ENCODE peak calls at places on chromosomes 4 and X, in five cellular contexts. One of them, this sample, is unnamed.

GRCh38 chr4:154329939-154330338 is 161.7 kb downstream of the DCHS2 start:
- DNase-seq in EL: no peak
- DNase-seq in stomach: no peak
- DNase-seq in stimulated activated CD4-positive, alpha-beta T cell treated with anti-CD3 and anti-CD28 coated beads, Interleukin-12 subunit alpha, Interleukin-12 subunit beta, amount 100 ng/mL, for 4 hours: no peak
- DNase-seq in left colon: no peak
- DNase-seq in this sample: no peak

GRCh38 chr4:101655005-101655404 is 135.5 kb upstream of the BANK1 start:
- DNase-seq in stimulated activated CD4-positive, alpha-beta T cell treated with anti-CD3 and anti-CD28 coated beads, Interleukin-12 subunit alpha, Interleukin-12 subunit beta, amount 100 ng/mL, for 4 hours: no peak
- DNase-seq in EL: no peak
- DNase-seq in stomach: no peak
- DNase-seq in left colon: no peak
- DNase-seq in this sample: no peak

GRCh38 chr4:5783486-5783885 is 72.5 kb downstream of the EVC start:
- DNase-seq in stomach: no peak
- DNase-seq in EL: no peak
- DNase-seq in stimulated activated CD4-positive, alpha-beta T cell treated with anti-CD3 and anti-CD28 coated beads, Interleukin-12 subunit alpha, Interleukin-12 subunit beta, amount 100 ng/mL, for 4 hours: no peak
- DNase-seq in left colon: no peak
- DNase-seq in this sample: no peak

GRCh38 chrX:46687619-46688018 is 71.3 kb downstream of the SLC9A7 start:
- DNase-seq in left colon: no peak
- DNase-seq in stomach: no peak
- DNase-seq in stimulated activated CD4-positive, alpha-beta T cell treated with anti-CD3 and anti-CD28 coated beads, Interleukin-12 subunit alpha, Interleukin-12 subunit beta, amount 100 ng/mL, for 4 hours: no peak
- DNase-seq in EL: peak
- DNase-seq in this sample: no peak

GRCh38 chr4:56630876-56631666 is 50.0 kb downstream of the HOPX start:
- DNase-seq in EL: peak
- DNase-seq in left colon: no peak
- DNase-seq in stimulated activated CD4-positive, alpha-beta T cell treated with anti-CD3 and anti-CD28 coated beads, Interleukin-12 subunit alpha, Interleukin-12 subunit beta, amount 100 ng/mL, for 4 hours: no peak
- DNase-seq in stomach: no peak
- DNase-seq in this sample: no peak

GRCh38 chr4:76993787-76994641 is 44.5 kb downstream of the SEPTIN11 start:
- DNase-seq in EL: no peak
- DNase-seq in left colon: no peak
- DNase-seq in stimulated activated CD4-positive, alpha-beta T cell treated with anti-CD3 and anti-CD28 coated beads, Interleukin-12 subunit alpha, Interleukin-12 subunit beta, amount 100 ng/mL, for 4 hours: peak
- DNase-seq in stomach: no peak
- DNase-seq in this sample: no peak

GRCh38 chrX:119478504-119478903 is 10.3 kb downstream of the SLC25A5 start:
- DNase-seq in stimulated activated CD4-positive, alpha-beta T cell treated with anti-CD3 and anti-CD28 coated beads, Interleukin-12 subunit alpha, Interleukin-12 subunit beta, amount 100 ng/mL, for 4 hours: no peak
- DNase-seq in stomach: no peak
- DNase-seq in EL: no peak
- DNase-seq in left colon: no peak
- DNase-seq in this sample: no peak

GRCh38 chr4:141702472-141703182 is 66.2 kb downstream of the IL15 start:
- DNase-seq in EL: peak
- DNase-seq in left colon: peak
- DNase-seq in stomach: no peak
- DNase-seq in stimulated activated CD4-positive, alpha-beta T cell treated with anti-CD3 and anti-CD28 coated beads, Interleukin-12 subunit alpha, Interleukin-12 subunit beta, amount 100 ng/mL, for 4 hours: no peak
- DNase-seq in this sample: no peak

GRCh38 chr4:104571341-104571740 is 76.6 kb upstream of the CXXC4 start:
- DNase-seq in EL: no peak
- DNase-seq in stimulated activated CD4-positive, alpha-beta T cell treated with anti-CD3 and anti-CD28 coated beads, Interleukin-12 subunit alpha, Interleukin-12 subunit beta, amount 100 ng/mL, for 4 hours: no peak
- DNase-seq in stomach: no peak
- DNase-seq in left colon: no peak
- DNase-seq in this sample: no peak

GRCh38 chr4:120718979-120719566 is 203.5 kb downstream of the PRDM5 start:
- DNase-seq in stimulated activated CD4-positive, alpha-beta T cell treated with anti-CD3 and anti-CD28 coated beads, Interleukin-12 subunit alpha, Interleukin-12 subunit beta, amount 100 ng/mL, for 4 hours: no peak
- DNase-seq in stomach: no peak
- DNase-seq in left colon: peak
- DNase-seq in EL: peak
- DNase-seq in this sample: no peak

GRCh38 chr4:186846426-186846825 is 122.8 kb upstream of the FAT1 start:
- DNase-seq in left colon: no peak
- DNase-seq in EL: no peak
- DNase-seq in stimulated activated CD4-positive, alpha-beta T cell treated with anti-CD3 and anti-CD28 coated beads, Interleukin-12 subunit alpha, Interleukin-12 subunit beta, amount 100 ng/mL, for 4 hours: no peak
- DNase-seq in stomach: no peak
- DNase-seq in this sample: no peak

GRCh38 chr4:6768539-6768905 is 14.0 kb upstream of the KIAA0232 start:
- DNase-seq in stimulated activated CD4-positive, alpha-beta T cell treated with anti-CD3 and anti-CD28 coated beads, Interleukin-12 subunit alpha, Interleukin-12 subunit beta, amount 100 ng/mL, for 4 hours: no peak
- DNase-seq in left colon: no peak
- DNase-seq in stomach: no peak
- DNase-seq in EL: peak
- DNase-seq in this sample: no peak

GRCh38 chrX:11341274-11342256 is 48.4 kb downstream of the AMELX start:
- DNase-seq in stomach: peak
- DNase-seq in EL: peak
- DNase-seq in stimulated activated CD4-positive, alpha-beta T cell treated with anti-CD3 and anti-CD28 coated beads, Interleukin-12 subunit alpha, Interleukin-12 subunit beta, amount 100 ng/mL, for 4 hours: no peak
- DNase-seq in left colon: peak
- DNase-seq in this sample: peak

GRCh38 chr4:73765296-73765695 is 24.9 kb downstream of the CXCL8 start:
- DNase-seq in left colon: no peak
- DNase-seq in stimulated activated CD4-positive, alpha-beta T cell treated with anti-CD3 and anti-CD28 coated beads, Interleukin-12 subunit alpha, Interleukin-12 subunit beta, amount 100 ng/mL, for 4 hours: no peak
- DNase-seq in stomach: no peak
- DNase-seq in EL: no peak
- DNase-seq in this sample: no peak

GRCh38 chr4:122003335-122003734 is 51.5 kb upstream of the TRPC3 start:
- DNase-seq in stimulated activated CD4-positive, alpha-beta T cell treated with anti-CD3 and anti-CD28 coated beads, Interleukin-12 subunit alpha, Interleukin-12 subunit beta, amount 100 ng/mL, for 4 hours: peak
- DNase-seq in stomach: no peak
- DNase-seq in left colon: peak
- DNase-seq in EL: peak
- DNase-seq in this sample: no peak

GRCh38 chr4:119113033-119113655 is 22.5 kb upstream of the MYOZ2 start:
- DNase-seq in left colon: no peak
- DNase-seq in stimulated activated CD4-positive, alpha-beta T cell treated with anti-CD3 and anti-CD28 coated beads, Interleukin-12 subunit alpha, Interleukin-12 subunit beta, amount 100 ng/mL, for 4 hours: no peak
- DNase-seq in stomach: no peak
- DNase-seq in EL: peak
- DNase-seq in this sample: no peak

GRCh38 chr4:63361628-63362027 is 1047.6 kb downstream of the TECRL start:
- DNase-seq in stimulated activated CD4-positive, alpha-beta T cell treated with anti-CD3 and anti-CD28 coated beads, Interleukin-12 subunit alpha, Interleukin-12 subunit beta, amount 100 ng/mL, for 4 hours: no peak
- DNase-seq in left colon: no peak
- DNase-seq in stomach: no peak
- DNase-seq in EL: no peak
- DNase-seq in this sample: no peak

GRCh38 chr4:41013746-41014145 is 200.6 kb downstream of the APBB2 start:
- DNase-seq in stomach: no peak
- DNase-seq in EL: no peak
- DNase-seq in stimulated activated CD4-positive, alpha-beta T cell treated with anti-CD3 and anti-CD28 coated beads, Interleukin-12 subunit alpha, Interleukin-12 subunit beta, amount 100 ng/mL, for 4 hours: no peak
- DNase-seq in left colon: no peak
- DNase-seq in this sample: no peak

GRCh38 chr4:82293304-82293703 is 80.5 kb downstream of the HNRNPD start:
- DNase-seq in EL: no peak
- DNase-seq in stimulated activated CD4-positive, alpha-beta T cell treated with anti-CD3 and anti-CD28 coated beads, Interleukin-12 subunit alpha, Interleukin-12 subunit beta, amount 100 ng/mL, for 4 hours: no peak
- DNase-seq in stomach: no peak
- DNase-seq in left colon: no peak
- DNase-seq in this sample: no peak

GRCh38 chrX:9465380-9466114 is 689 bp downstream of the TBL1X start:
- DNase-seq in left colon: peak
- DNase-seq in EL: no peak
- DNase-seq in stomach: peak
- DNase-seq in stimulated activated CD4-positive, alpha-beta T cell treated with anti-CD3 and anti-CD28 coated beads, Interleukin-12 subunit alpha, Interleukin-12 subunit beta, amount 100 ng/mL, for 4 hours: peak
- DNase-seq in this sample: no peak

GRCh38 chr4:37976513-37976912 is 16.3 kb downstream of the PTTG2 start:
- DNase-seq in left colon: no peak
- DNase-seq in stimulated activated CD4-positive, alpha-beta T cell treated with anti-CD3 and anti-CD28 coated beads, Interleukin-12 subunit alpha, Interleukin-12 subunit beta, amount 100 ng/mL, for 4 hours: no peak
- DNase-seq in stomach: no peak
- DNase-seq in EL: no peak
- DNase-seq in this sample: peak

GRCh38 chr4:11228575-11228974 is 200.1 kb downstream of the HS3ST1 start:
- DNase-seq in EL: no peak
- DNase-seq in stimulated activated CD4-positive, alpha-beta T cell treated with anti-CD3 and anti-CD28 coated beads, Interleukin-12 subunit alpha, Interleukin-12 subunit beta, amount 100 ng/mL, for 4 hours: no peak
- DNase-seq in stomach: no peak
- DNase-seq in left colon: no peak
- DNase-seq in this sample: no peak

GRCh38 chrX:42093756-42094155 is 170.4 kb upstream of the CASK start:
- DNase-seq in stimulated activated CD4-positive, alpha-beta T cell treated with anti-CD3 and anti-CD28 coated beads, Interleukin-12 subunit alpha, Interleukin-12 subunit beta, amount 100 ng/mL, for 4 hours: no peak
- DNase-seq in stomach: no peak
- DNase-seq in left colon: no peak
- DNase-seq in EL: peak
- DNase-seq in this sample: no peak

GRCh38 chr4:15681067-15681371 is 608 bp upstream of the FAM200B start:
- DNase-seq in stomach: no peak
- DNase-seq in stimulated activated CD4-positive, alpha-beta T cell treated with anti-CD3 and anti-CD28 coated beads, Interleukin-12 subunit alpha, Interleukin-12 subunit beta, amount 100 ng/mL, for 4 hours: no peak
- DNase-seq in EL: no peak
- DNase-seq in left colon: no peak
- DNase-seq in this sample: no peak

GRCh38 chr4:74794341-74794801 is at the start of gene BTC:
- DNase-seq in left colon: peak
- DNase-seq in stimulated activated CD4-positive, alpha-beta T cell treated with anti-CD3 and anti-CD28 coated beads, Interleukin-12 subunit alpha, Interleukin-12 subunit beta, amount 100 ng/mL, for 4 hours: no peak
- DNase-seq in EL: peak
- DNase-seq in stomach: peak
- DNase-seq in this sample: peak

GRCh38 chrX:120672389-120672788 is 42.5 kb upstream of the C1GALT1C1 start:
- DNase-seq in left colon: no peak
- DNase-seq in stimulated activated CD4-positive, alpha-beta T cell treated with anti-CD3 and anti-CD28 coated beads, Interleukin-12 subunit alpha, Interleukin-12 subunit beta, amount 100 ng/mL, for 4 hours: no peak
- DNase-seq in stomach: peak
- DNase-seq in EL: peak
- DNase-seq in this sample: peak

GRCh38 chr4:17260395-17260907 is 251.4 kb downstream of the QDPR start:
- DNase-seq in left colon: no peak
- DNase-seq in EL: no peak
- DNase-seq in stomach: no peak
- DNase-seq in stimulated activated CD4-positive, alpha-beta T cell treated with anti-CD3 and anti-CD28 coated beads, Interleukin-12 subunit alpha, Interleukin-12 subunit beta, amount 100 ng/mL, for 4 hours: no peak
- DNase-seq in this sample: no peak

GRCh38 chr4:35125995-35126712 is 1118.2 kb downstream of the ARAP2 start:
- DNase-seq in stimulated activated CD4-positive, alpha-beta T cell treated with anti-CD3 and anti-CD28 coated beads, Interleukin-12 subunit alpha, Interleukin-12 subunit beta, amount 100 ng/mL, for 4 hours: no peak
- DNase-seq in stomach: no peak
- DNase-seq in left colon: no peak
- DNase-seq in EL: no peak
- DNase-seq in this sample: peak

GRCh38 chr4:105186701-105187158 is 40.1 kb downstream of the TET2 start:
- DNase-seq in left colon: no peak
- DNase-seq in stimulated activated CD4-positive, alpha-beta T cell treated with anti-CD3 and anti-CD28 coated beads, Interleukin-12 subunit alpha, Interleukin-12 subunit beta, amount 100 ng/mL, for 4 hours: no peak
- DNase-seq in EL: no peak
- DNase-seq in stomach: no peak
- DNase-seq in this sample: no peak